ENCODE peak calls at places on chromosomes 7 and 10, in four cellular contexts. E, N, T and O are unnamed samples.

GRCh38 chr7:36945612-36946400 is 221.5 kb upstream of the AOAH start:
- DNase-seq in E (no peak), N (no peak), T (no peak), O (no peak)

GRCh38 chr10:1963341-1963740 is 226.0 kb upstream of the ADARB2 start:
- DNase-seq in E (no peak), N (no peak), T (no peak), O (no peak)

GRCh38 chr10:104300002-104300735 is 31.2 kb downstream of the GSTO2 start:
- DNase-seq in E (peak), N (peak), T (peak), O (peak)

GRCh38 chr7:118843456-118843855 is 619.0 kb downstream of the ANKRD7 start:
- DNase-seq in E (no peak), N (no peak), T (no peak), O (no peak)

GRCh38 chr7:79434098-79434497 is 19.4 kb downstream of the MAGI2 start:
- DNase-seq in E (peak), N (peak), T (peak), O (no peak)

GRCh38 chr10:91901784-91902677 is 7.3 kb downstream of the FGFBP3 start:
- DNase-seq in E (peak), N (peak), T (peak), O (peak)

GRCh38 chr7:2524808-2525140 is 5.2 kb downstream of the LFNG start:
- DNase-seq in E (no peak), N (no peak), T (no peak), O (no peak)

GRCh38 chr7:136058561-136058960 is 81.4 kb upstream of the MTPN start:
- DNase-seq in E (no peak), N (no peak), T (no peak), O (no peak)

DNA sequence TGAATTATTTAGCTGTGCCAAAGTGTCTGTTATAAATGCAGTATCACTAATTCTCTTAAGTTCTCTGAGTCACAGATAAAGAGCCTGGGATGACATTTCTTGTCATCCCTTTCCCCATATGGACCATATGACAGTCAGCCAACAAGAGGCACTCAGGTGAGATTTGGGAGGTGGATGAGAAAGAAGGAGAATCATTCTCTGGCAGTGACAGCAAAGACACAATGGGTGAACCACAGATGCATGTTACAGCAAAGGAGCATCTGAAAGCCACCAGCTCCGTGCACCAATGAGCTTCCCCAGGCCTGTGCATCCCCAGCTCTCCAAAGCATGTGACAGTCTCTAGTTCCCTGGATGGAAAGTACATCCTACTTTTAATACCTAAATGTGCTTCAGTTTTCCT is 10.8 kb downstream of the GIMAP6 start:
- DNase-seq in E (no peak), N (no peak), T (no peak), O (no peak)
- H3K4me3 ChIP-seq in E (no peak), N (no peak), T (no peak), O (no peak)

GRCh38 chr7:27100601-27101187 is 1.8 kb downstream of the HOXA2 start:
- DNase-seq in E (no peak), N (peak), T (no peak), O (no peak)
- H3K4me3 ChIP-seq in E (peak), N (peak), T (no peak), O (no peak)

GRCh38 chr10:101282937-101283336 is 53.7 kb upstream of the LBX1 start:
- DNase-seq in E (no peak), N (no peak), T (no peak), O (no peak)

GRCh38 chr10:101285093-101285463 is 55.8 kb upstream of the LBX1 start:
- DNase-seq in E (no peak), N (no peak), T (no peak), O (no peak)

GRCh38 chr10:101284171-101285092 is 55.2 kb upstream of the LBX1 start:
- DNase-seq in E (no peak), N (no peak), T (no peak), O (no peak)

GRCh38 chr10:101285519-101286070 is 56.3 kb upstream of the LBX1 start:
- DNase-seq in E (no peak), N (no peak), T (no peak), O (no peak)

GRCh38 chr10:101283762-101284161 is 54.5 kb upstream of the LBX1 start:
- DNase-seq in E (no peak), N (no peak), T (no peak), O (no peak)
- H3K4me3 ChIP-seq in E (no peak), N (no peak), T (no peak), O (no peak)

DNA sequence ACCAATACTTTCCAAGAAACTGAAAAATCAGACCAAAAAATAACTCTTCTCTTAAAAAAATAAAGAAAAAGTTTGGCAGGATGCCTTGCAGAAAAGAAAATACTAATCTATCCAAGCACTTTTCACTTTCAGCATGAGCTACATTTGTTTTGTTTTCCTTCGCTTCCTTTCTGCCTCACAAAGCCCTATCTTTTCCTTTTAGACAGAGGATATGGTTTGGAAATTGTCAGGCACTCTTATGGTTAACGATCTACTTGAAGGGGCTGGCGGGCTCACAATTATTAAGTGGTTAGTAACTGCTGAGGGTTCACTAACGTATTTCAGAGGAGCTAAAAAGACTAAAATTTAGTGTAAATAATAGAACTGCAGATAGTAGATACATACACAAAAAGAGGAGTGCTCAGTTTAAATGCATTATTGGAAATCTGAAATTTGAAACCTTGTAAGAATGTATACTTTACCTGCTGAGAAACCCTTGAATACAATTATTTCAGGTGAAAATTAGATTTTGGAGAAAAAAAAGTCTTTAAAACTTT is 909 bp upstream of the CDK6 start:
- DNase-seq in E (no peak), N (peak), T (peak), O (no peak)
- H3K4me3 ChIP-seq in E (peak), N (peak), T (peak), O (peak)